ENCODE peak calls at places on chromosomes 5 and 9, in eight cellular contexts. V is right atrium auricular region; L is neural progenitor cell; A is IMR-90; Z is foreskin keratinocyte; P is upper lobe of right lung; Q is CD4-positive, CD25-positive, alpha-beta regulatory T cell; K is transverse colon. B is an unnamed sample.

GRCh38 chr9:134591573-134591981 is 50.0 kb upstream of the COL5A1 start:
- DNase-seq in A (no peak), L (no peak), Q (no peak), Z (no peak), V (peak), P (no peak), K (no peak), B (no peak)

GRCh38 chr9:97319380-97319779 is 11.9 kb downstream of the CCDC180 start:
- DNase-seq in L (no peak), V (no peak), Q (no peak), P (no peak), A (no peak), Z (no peak), K (no peak), B (no peak)

GRCh38 chr5:179343902-179344300 is 1.4 kb downstream of the ADAMTS2 start:
- DNase-seq in P (no peak), Z (no peak), Q (no peak), V (no peak), K (peak), L (peak), A (peak), B (no peak)

GRCh38 chr5:167466992-167467391 is 824.5 kb upstream of the WWC1 start:
- DNase-seq in K (no peak), V (no peak), P (no peak), Q (no peak), L (no peak), Z (no peak), A (no peak), B (no peak)

GRCh38 chr5:68027519-68027918 is 188.0 kb upstream of the PIK3R1 start:
- DNase-seq in K (no peak), A (peak), Z (no peak), Q (no peak), L (no peak), V (no peak), P (no peak), B (no peak)

GRCh38 chr9:4663956-4664355 is 1.9 kb downstream of the PLPP6 start:
- DNase-seq in Q (no peak), K (no peak), P (no peak), A (no peak), V (no peak), L (no peak), Z (no peak), B (no peak)

GRCh38 chr9:124450241-124450924 is at the start of gene ADGRD2:
- DNase-seq in V (no peak), K (no peak), Q (no peak), A (peak), P (peak), Z (no peak), L (peak), B (peak)

GRCh38 chr5:57824047-57824446 is 341.4 kb upstream of the ACTBL2 start:
- DNase-seq in V (no peak), Q (no peak), K (no peak), L (no peak), P (no peak), Z (peak), A (peak), B (no peak)

GRCh38 chr5:179205277-179205676 is 140.0 kb downstream of the ADAMTS2 start:
- DNase-seq in Q (no peak), Z (no peak), K (no peak), L (no peak), V (no peak), A (no peak), P (no peak), B (no peak)

GRCh38 chr9:133566382-133566781 is 31.9 kb downstream of the ADAMTSL2 start:
- DNase-seq in P (no peak), Q (no peak), V (no peak), Z (no peak), L (no peak), A (no peak), K (no peak), B (no peak)
- H3K27ac ChIP-seq in P (no peak), Q (no peak), V (no peak), Z (no peak), L (no peak), A (no peak), K (no peak), B (peak)

GRCh38 chr5:71880531-71880930 is 161.5 kb downstream of the CARTPT start:
- DNase-seq in K (no peak), L (no peak), V (no peak), P (no peak), Q (no peak), Z (no peak), A (no peak), B (no peak)
- H3K27ac ChIP-seq in K (no peak), L (no peak), V (no peak), P (no peak), Q (no peak), Z (no peak), A (no peak), B (no peak)

DNA sequence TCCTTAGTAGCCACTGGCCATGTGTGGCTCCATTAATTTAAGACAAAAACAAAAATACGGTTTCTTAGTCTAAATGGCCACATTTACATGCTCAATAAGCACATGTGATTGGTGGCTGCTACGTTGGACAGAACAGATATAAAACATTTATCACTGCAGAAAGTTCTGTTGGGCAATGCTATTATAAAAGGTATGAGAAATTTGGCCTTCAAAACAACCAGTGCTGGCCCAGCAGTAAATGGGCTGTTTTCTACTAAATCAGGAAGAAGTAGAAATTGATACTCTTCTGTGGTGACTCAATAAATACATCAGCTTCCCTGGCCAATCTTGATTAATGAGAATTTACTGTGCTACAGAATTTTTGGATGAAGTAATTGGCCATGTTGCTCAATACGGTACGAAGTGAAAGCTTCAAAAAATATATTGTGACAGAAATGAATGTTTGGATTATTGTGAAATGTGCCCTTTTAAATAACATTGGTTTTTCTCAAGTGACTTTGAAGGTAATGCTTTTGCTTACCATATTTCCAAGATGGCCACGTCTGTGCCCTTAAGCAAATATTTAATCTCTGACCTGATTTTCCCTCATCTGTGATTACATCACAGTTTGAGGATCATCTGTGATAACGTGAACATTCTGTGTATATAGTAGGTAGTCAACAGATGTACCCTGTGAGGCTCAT is 4.2 kb downstream of the DNAJA1 start:
- DNase-seq in L (no peak), V (no peak), K (no peak), P (no peak), Z (no peak), A (peak), Q (no peak), B (no peak)
- H3K27ac ChIP-seq in L (no peak), V (no peak), K (no peak), P (peak), Z (no peak), A (no peak), Q (peak), B (no peak)

GRCh38 chr5:11047051-11047450 is 286.0 kb upstream of the DAP start:
- DNase-seq in Q (no peak), P (no peak), V (no peak), A (no peak), K (no peak), Z (no peak), L (no peak), B (no peak)

GRCh38 chr5:11045411-11045810 is 284.4 kb upstream of the DAP start:
- DNase-seq in V (no peak), Q (no peak), P (no peak), L (no peak), K (no peak), A (no peak), Z (no peak), B (no peak)

GRCh38 chr5:11047625-11048024 is 286.6 kb upstream of the DAP start:
- DNase-seq in Z (no peak), V (no peak), L (no peak), P (no peak), K (no peak), A (no peak), Q (no peak), B (no peak)

GRCh38 chr5:11044581-11044980 is 283.5 kb upstream of the DAP start:
- DNase-seq in P (no peak), L (no peak), K (no peak), Q (no peak), A (no peak), Z (no peak), V (no peak), B (no peak)

GRCh38 chr5:11046160-11046559 is 285.1 kb upstream of the DAP start:
- DNase-seq in L (peak), Q (no peak), V (no peak), K (no peak), A (peak), Z (no peak), P (no peak), B (no peak)
- H3K27ac ChIP-seq in L (no peak), Q (no peak), V (no peak), K (no peak), A (no peak), Z (no peak), P (no peak), B (no peak)

GRCh38 chr9:71760901-71761300 is 7.4 kb downstream of the CEMIP2 start:
- DNase-seq in Q (no peak), K (no peak), V (no peak), A (no peak), P (no peak), Z (no peak), L (peak), B (no peak)

GRCh38 chr9:71756753-71757152 is 11.6 kb downstream of the CEMIP2 start:
- DNase-seq in K (no peak), Q (no peak), Z (no peak), P (no peak), A (no peak), L (peak), V (no peak), B (no peak)

GRCh38 chr9:71755869-71756268 is 12.4 kb downstream of the CEMIP2 start:
- DNase-seq in V (no peak), K (no peak), Q (no peak), Z (no peak), P (no peak), L (no peak), A (no peak), B (no peak)

GRCh38 chr9:71758785-71759184 is 9.5 kb downstream of the CEMIP2 start:
- DNase-seq in L (no peak), Z (no peak), V (no peak), P (no peak), Q (no peak), A (peak), K (no peak), B (no peak)

DNA sequence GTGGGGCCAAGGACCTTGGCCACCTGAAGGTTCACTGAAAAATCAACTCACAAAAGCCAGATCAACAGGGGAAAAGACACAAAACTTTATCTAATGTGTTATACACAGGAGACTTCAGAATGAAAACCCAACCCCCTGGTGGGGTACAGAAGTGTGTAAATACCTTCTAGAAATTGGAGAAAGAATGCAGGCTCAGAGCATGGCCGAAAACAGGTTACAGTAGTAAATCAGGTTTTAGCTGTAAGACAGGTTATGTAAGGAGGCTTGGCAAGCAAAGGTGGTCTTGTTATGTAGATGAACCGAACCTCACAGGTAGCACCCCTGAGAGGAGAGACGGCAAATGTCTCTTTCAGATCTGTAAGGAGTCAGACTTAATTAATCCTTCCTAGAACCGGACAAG is 10.0 kb downstream of the CEMIP2 start:
- DNase-seq in V (no peak), A (no peak), P (no peak), Z (no peak), K (no peak), L (no peak), Q (no peak), B (no peak)
- H3K27ac ChIP-seq in V (no peak), A (no peak), P (no peak), Z (no peak), K (peak), L (peak), Q (no peak), B (no peak)

GRCh38 chr5:160286947-160287346 is 25.4 kb downstream of the CCNJL start:
- DNase-seq in Q (no peak), A (no peak), K (no peak), L (no peak), P (no peak), V (no peak), Z (no peak), B (no peak)
- H3K27ac ChIP-seq in Q (no peak), A (no peak), K (peak), L (peak), P (peak), V (peak), Z (no peak), B (no peak)

GRCh38 chr5:4576161-4576748 is 563.9 kb upstream of the ADAMTS16 start:
- DNase-seq in L (no peak), Z (no peak), V (no peak), Q (no peak), P (no peak), A (no peak), K (no peak), B (no peak)
- H3K27ac ChIP-seq in L (no peak), Z (no peak), V (no peak), Q (no peak), P (no peak), A (no peak), K (no peak), B (no peak)

GRCh38 chr9:135794057-135794335 is 92.0 kb downstream of the KCNT1 start:
- DNase-seq in K (no peak), A (no peak), P (no peak), Q (no peak), Z (no peak), V (no peak), L (peak), B (no peak)

GRCh38 chr9:135790850-135791249 is 88.9 kb downstream of the KCNT1 start:
- DNase-seq in V (no peak), Z (no peak), P (no peak), Q (no peak), K (no peak), A (no peak), L (no peak), B (no peak)

GRCh38 chr9:135791431-135792267 is 89.7 kb downstream of the KCNT1 start:
- DNase-seq in Z (no peak), P (no peak), A (no peak), K (no peak), Q (no peak), V (no peak), L (no peak), B (no peak)

GRCh38 chr9:135793221-135794056 is 91.5 kb downstream of the KCNT1 start:
- DNase-seq in A (no peak), P (no peak), V (no peak), K (no peak), L (no peak), Z (no peak), Q (no peak), B (no peak)

GRCh38 chr9:135792268-135793128 is 90.5 kb downstream of the KCNT1 start:
- DNase-seq in P (no peak), V (no peak), Q (no peak), K (no peak), A (no peak), Z (no peak), L (no peak), B (no peak)
- H3K27ac ChIP-seq in P (no peak), V (no peak), Q (no peak), K (no peak), A (no peak), Z (no peak), L (no peak), B (no peak)

GRCh38 chr5:80191991-80192398 is 63.9 kb downstream of the SERINC5 start:
- DNase-seq in A (no peak), L (peak), K (peak), Z (no peak), P (no peak), Q (peak), V (peak), B (no peak)

GRCh38 chr5:80193421-80193820 is 62.4 kb downstream of the SERINC5 start:
- DNase-seq in V (no peak), Q (no peak), Z (no peak), P (no peak), K (no peak), A (no peak), L (peak), B (no peak)

GRCh38 chr5:80195837-80196400 is 59.9 kb downstream of the SERINC5 start:
- DNase-seq in Z (no peak), L (no peak), K (no peak), P (no peak), V (no peak), A (no peak), Q (no peak), B (no peak)

GRCh38 chr5:80192507-80193241 is 63.2 kb downstream of the SERINC5 start:
- DNase-seq in Q (peak), A (peak), V (no peak), L (peak), Z (no peak), P (no peak), K (no peak), B (no peak)

DNA sequence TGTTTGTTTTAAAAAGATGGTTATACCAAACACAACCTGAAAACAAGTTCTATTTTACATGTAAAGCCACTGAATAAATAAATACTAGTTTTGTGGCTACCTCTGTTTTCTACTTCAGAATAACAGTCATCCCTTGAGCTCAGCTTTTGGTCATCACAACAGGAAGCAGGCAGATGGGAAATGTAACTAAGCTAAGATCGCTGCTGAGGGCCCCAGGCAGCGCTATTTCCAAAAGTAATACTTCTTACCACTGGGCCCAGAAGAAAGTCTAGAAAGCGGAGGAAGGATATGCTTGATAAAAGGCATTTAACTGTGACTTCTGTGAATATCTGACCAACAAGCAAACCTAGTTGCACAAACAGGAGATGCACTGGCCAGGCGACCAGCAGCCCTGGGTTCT is 61.4 kb downstream of the SERINC5 start:
- DNase-seq in V (no peak), Q (no peak), P (no peak), K (no peak), A (peak), L (no peak), Z (no peak), B (no peak)
- H3K27ac ChIP-seq in V (peak), Q (peak), P (peak), K (peak), A (no peak), L (no peak), Z (no peak), B (no peak)

B was measured in coronary artery.